ENCODE peak calls at places on chromosomes 7 and 10, in five cellular contexts. One of them, this sample, is unnamed.

GRCh38 chr7:137625197-137625596 is 221.6 kb downstream of the DGKI start:
- DNase-seq in activated CD4-positive, alpha-beta T cell treated with anti-CD3 and anti-CD28 coated beads for 24 hours: no peak
- DNase-seq in cardiac muscle cell: peak
- DNase-seq in H9: no peak
- DNase-seq in stimulated activated CD8-positive, alpha-beta memory T cell treated with anti-CD3 and anti-CD28 coated beads, Interleukin-4, amount 100 ng/mL, for 1 hour: no peak
- DNase-seq in this sample: no peak

GRCh38 chr7:706721-707120 is 19.8 kb upstream of the DNAAF5 start:
- DNase-seq in cardiac muscle cell: no peak
- DNase-seq in stimulated activated CD8-positive, alpha-beta memory T cell treated with anti-CD3 and anti-CD28 coated beads, Interleukin-4, amount 100 ng/mL, for 1 hour: no peak
- DNase-seq in activated CD4-positive, alpha-beta T cell treated with anti-CD3 and anti-CD28 coated beads for 24 hours: no peak
- DNase-seq in H9: no peak
- DNase-seq in this sample: peak

GRCh38 chr10:15627617-15628196 is 92.0 kb downstream of the ITGA8 start:
- DNase-seq in H9: no peak
- DNase-seq in activated CD4-positive, alpha-beta T cell treated with anti-CD3 and anti-CD28 coated beads for 24 hours: no peak
- DNase-seq in stimulated activated CD8-positive, alpha-beta memory T cell treated with anti-CD3 and anti-CD28 coated beads, Interleukin-4, amount 100 ng/mL, for 1 hour: no peak
- DNase-seq in cardiac muscle cell: no peak
- DNase-seq in this sample: no peak

GRCh38 chr7:102432476-102433318 is 678 bp upstream of the ORAI2 start:
- DNase-seq in activated CD4-positive, alpha-beta T cell treated with anti-CD3 and anti-CD28 coated beads for 24 hours: no peak
- DNase-seq in cardiac muscle cell: no peak
- DNase-seq in stimulated activated CD8-positive, alpha-beta memory T cell treated with anti-CD3 and anti-CD28 coated beads, Interleukin-4, amount 100 ng/mL, for 1 hour: no peak
- DNase-seq in H9: peak
- DNase-seq in this sample: no peak

GRCh38 chr10:133143200-133143533 is 16.9 kb upstream of the KNDC1 start:
- DNase-seq in H9: peak
- DNase-seq in stimulated activated CD8-positive, alpha-beta memory T cell treated with anti-CD3 and anti-CD28 coated beads, Interleukin-4, amount 100 ng/mL, for 1 hour: no peak
- DNase-seq in activated CD4-positive, alpha-beta T cell treated with anti-CD3 and anti-CD28 coated beads for 24 hours: no peak
- DNase-seq in cardiac muscle cell: no peak
- DNase-seq in this sample: no peak

GRCh38 chr7:2609001-2609411 is 22.8 kb upstream of the TTYH3 start:
- DNase-seq in activated CD4-positive, alpha-beta T cell treated with anti-CD3 and anti-CD28 coated beads for 24 hours: no peak
- DNase-seq in cardiac muscle cell: peak
- DNase-seq in stimulated activated CD8-positive, alpha-beta memory T cell treated with anti-CD3 and anti-CD28 coated beads, Interleukin-4, amount 100 ng/mL, for 1 hour: no peak
- DNase-seq in H9: peak
- DNase-seq in this sample: no peak

GRCh38 chr7:103447073-103447960 is 1.3 kb upstream of the SLC26A5 start:
- DNase-seq in H9: peak
- DNase-seq in activated CD4-positive, alpha-beta T cell treated with anti-CD3 and anti-CD28 coated beads for 24 hours: no peak
- DNase-seq in cardiac muscle cell: peak
- DNase-seq in stimulated activated CD8-positive, alpha-beta memory T cell treated with anti-CD3 and anti-CD28 coated beads, Interleukin-4, amount 100 ng/mL, for 1 hour: no peak
- DNase-seq in this sample: no peak

GRCh38 chr10:88525371-88526079 is 57.6 kb downstream of the RNLS start:
- DNase-seq in activated CD4-positive, alpha-beta T cell treated with anti-CD3 and anti-CD28 coated beads for 24 hours: no peak
- DNase-seq in stimulated activated CD8-positive, alpha-beta memory T cell treated with anti-CD3 and anti-CD28 coated beads, Interleukin-4, amount 100 ng/mL, for 1 hour: no peak
- DNase-seq in cardiac muscle cell: peak
- DNase-seq in H9: no peak
- DNase-seq in this sample: no peak

GRCh38 chr10:5575482-5576153 is 50.9 kb downstream of the CALML3 start:
- DNase-seq in cardiac muscle cell: peak
- DNase-seq in activated CD4-positive, alpha-beta T cell treated with anti-CD3 and anti-CD28 coated beads for 24 hours: no peak
- DNase-seq in H9: no peak
- DNase-seq in stimulated activated CD8-positive, alpha-beta memory T cell treated with anti-CD3 and anti-CD28 coated beads, Interleukin-4, amount 100 ng/mL, for 1 hour: no peak
- DNase-seq in this sample: no peak

GRCh38 chr10:60414877-60415585 is 25.4 kb upstream of the ANK3 start:
- DNase-seq in activated CD4-positive, alpha-beta T cell treated with anti-CD3 and anti-CD28 coated beads for 24 hours: no peak
- DNase-seq in cardiac muscle cell: peak
- DNase-seq in H9: peak
- DNase-seq in stimulated activated CD8-positive, alpha-beta memory T cell treated with anti-CD3 and anti-CD28 coated beads, Interleukin-4, amount 100 ng/mL, for 1 hour: no peak
- DNase-seq in this sample: no peak

GRCh38 chr10:124354411-124355382 is 64.0 kb downstream of the OAT start:
- DNase-seq in stimulated activated CD8-positive, alpha-beta memory T cell treated with anti-CD3 and anti-CD28 coated beads, Interleukin-4, amount 100 ng/mL, for 1 hour: no peak
- DNase-seq in activated CD4-positive, alpha-beta T cell treated with anti-CD3 and anti-CD28 coated beads for 24 hours: peak
- DNase-seq in H9: peak
- DNase-seq in cardiac muscle cell: peak
- DNase-seq in this sample: no peak

GRCh38 chr10:129758591-129759021 is 205.5 kb downstream of the EBF3 start:
- DNase-seq in stimulated activated CD8-positive, alpha-beta memory T cell treated with anti-CD3 and anti-CD28 coated beads, Interleukin-4, amount 100 ng/mL, for 1 hour: no peak
- DNase-seq in activated CD4-positive, alpha-beta T cell treated with anti-CD3 and anti-CD28 coated beads for 24 hours: no peak
- DNase-seq in H9: peak
- DNase-seq in cardiac muscle cell: no peak
- DNase-seq in this sample: peak

GRCh38 chr7:26853788-26854393 is 10.5 kb downstream of the SKAP2 start:
- DNase-seq in activated CD4-positive, alpha-beta T cell treated with anti-CD3 and anti-CD28 coated beads for 24 hours: no peak
- DNase-seq in stimulated activated CD8-positive, alpha-beta memory T cell treated with anti-CD3 and anti-CD28 coated beads, Interleukin-4, amount 100 ng/mL, for 1 hour: no peak
- DNase-seq in cardiac muscle cell: peak
- DNase-seq in H9: no peak
- DNase-seq in this sample: no peak

GRCh38 chr10:17276756-17277424 is 48.8 kb downstream of the VIM start:
- DNase-seq in H9: no peak
- DNase-seq in stimulated activated CD8-positive, alpha-beta memory T cell treated with anti-CD3 and anti-CD28 coated beads, Interleukin-4, amount 100 ng/mL, for 1 hour: no peak
- DNase-seq in activated CD4-positive, alpha-beta T cell treated with anti-CD3 and anti-CD28 coated beads for 24 hours: no peak
- DNase-seq in cardiac muscle cell: no peak
- DNase-seq in this sample: no peak

GRCh38 chr7:54725255-54725654 is 33.8 kb downstream of the SEC61G start:
- DNase-seq in stimulated activated CD8-positive, alpha-beta memory T cell treated with anti-CD3 and anti-CD28 coated beads, Interleukin-4, amount 100 ng/mL, for 1 hour: no peak
- DNase-seq in cardiac muscle cell: no peak
- DNase-seq in activated CD4-positive, alpha-beta T cell treated with anti-CD3 and anti-CD28 coated beads for 24 hours: no peak
- DNase-seq in H9: no peak
- DNase-seq in this sample: no peak

GRCh38 chr10:68633281-68633680 is 73.1 kb downstream of the TET1 start:
- DNase-seq in H9: no peak
- DNase-seq in cardiac muscle cell: no peak
- DNase-seq in activated CD4-positive, alpha-beta T cell treated with anti-CD3 and anti-CD28 coated beads for 24 hours: no peak
- DNase-seq in stimulated activated CD8-positive, alpha-beta memory T cell treated with anti-CD3 and anti-CD28 coated beads, Interleukin-4, amount 100 ng/mL, for 1 hour: no peak
- DNase-seq in this sample: no peak

GRCh38 chr10:74008212-74008731 is 10.4 kb downstream of the VCL start:
- DNase-seq in cardiac muscle cell: peak
- DNase-seq in H9: no peak
- DNase-seq in activated CD4-positive, alpha-beta T cell treated with anti-CD3 and anti-CD28 coated beads for 24 hours: no peak
- DNase-seq in stimulated activated CD8-positive, alpha-beta memory T cell treated with anti-CD3 and anti-CD28 coated beads, Interleukin-4, amount 100 ng/mL, for 1 hour: no peak
- DNase-seq in this sample: no peak

GRCh38 chr10:126580873-126581647 is 89.4 kb downstream of the C10orf90 start:
- DNase-seq in H9: no peak
- DNase-seq in activated CD4-positive, alpha-beta T cell treated with anti-CD3 and anti-CD28 coated beads for 24 hours: no peak
- DNase-seq in cardiac muscle cell: no peak
- DNase-seq in stimulated activated CD8-positive, alpha-beta memory T cell treated with anti-CD3 and anti-CD28 coated beads, Interleukin-4, amount 100 ng/mL, for 1 hour: no peak
- DNase-seq in this sample: no peak

This sample was measured in suprapubic skin.